ENCODE peak calls at places on chromosomes 12 and 14, in eight cellular contexts. F is NB4, P is Peyer's patch, A is right lobe of liver, Y is fibroblast of mammary gland, C is cardiac muscle cell, I is lung, T is PC-3. R is an unnamed sample.

GRCh38 chr14:92470215-92470614 is 43.4 kb upstream of the RIN3 start:
- DNase-seq in C (no peak), A (no peak), I (no peak), T (peak), P (no peak), Y (peak), F (no peak), R (no peak)

GRCh38 chr12:114445401-114446323 is 39.7 kb upstream of the TBX5 start:
- DNase-seq in Y (no peak), A (no peak), C (no peak), F (no peak), I (no peak), T (no peak), P (no peak), R (no peak)

GRCh38 chr12:123223241-123223668 is 9.7 kb downstream of the MPHOSPH9 start:
- DNase-seq in F (no peak), I (no peak), C (no peak), Y (no peak), A (no peak), T (no peak), P (peak), R (no peak)

GRCh38 chr14:99541677-99542470 is 60.7 kb downstream of the CCNK start:
- DNase-seq in C (no peak), I (no peak), A (no peak), F (peak), Y (no peak), T (peak), P (no peak), R (peak)

GRCh38 chr12:122867701-122868461 is 28.0 kb downstream of the VPS37B start:
- DNase-seq in T (peak), A (peak), P (no peak), C (no peak), F (peak), I (no peak), Y (no peak), R (peak)

GRCh38 chr12:77625441-77625840 is 205.3 kb upstream of the NAV3 start:
- DNase-seq in I (no peak), Y (peak), P (no peak), A (no peak), F (no peak), C (no peak), T (peak), R (no peak)

GRCh38 chr12:107449891-107450290 is 235.7 kb upstream of the PWP1 start:
- DNase-seq in Y (peak), F (no peak), I (no peak), T (peak), P (no peak), A (no peak), C (no peak), R (no peak)

GRCh38 chr12:116880817-116881324 is 370 bp downstream of the HRK start:
- DNase-seq in P (peak), A (no peak), I (no peak), C (peak), Y (peak), F (peak), T (peak), R (peak)

GRCh38 chr14:65769151-65769550 is 356.6 kb downstream of the FUT8 start:
- DNase-seq in I (no peak), A (no peak), Y (peak), F (no peak), T (no peak), P (no peak), C (no peak), R (no peak)

GRCh38 chr14:103576371-103577024 is 13.7 kb downstream of the COA8 start:
- DNase-seq in F (no peak), P (peak), A (peak), Y (peak), C (peak), I (peak), T (peak), R (peak)

GRCh38 chr14:56813143-56813551 is 2.9 kb upstream of the OTX2 start:
- DNase-seq in Y (no peak), C (no peak), F (no peak), T (no peak), P (no peak), A (no peak), I (no peak), R (no peak)

GRCh38 chr12:68162374-68162773 is 2.8 kb upstream of the IFNG start:
- DNase-seq in Y (no peak), P (no peak), T (peak), F (no peak), C (no peak), I (no peak), A (no peak), R (no peak)

GRCh38 chr14:93008381-93008780 is 85.4 kb downstream of the CHGA start:
- DNase-seq in T (peak), Y (peak), C (no peak), A (no peak), I (no peak), P (no peak), F (no peak), R (peak)

GRCh38 chr12:10186299-10186698 is 7.5 kb downstream of the TMEM52B start:
- DNase-seq in C (no peak), P (no peak), T (no peak), I (peak), A (peak), F (peak), Y (no peak), R (no peak)

GRCh38 chr12:7091171-7091570 is 1.1 kb downstream of the C1R start:
- DNase-seq in C (no peak), P (no peak), A (no peak), T (no peak), Y (no peak), I (no peak), F (no peak), R (no peak)

GRCh38 chr12:69688496-69689427 is 10.3 kb downstream of the BEST3 start:
- DNase-seq in P (no peak), C (peak), T (peak), F (peak), A (peak), I (peak), Y (peak), R (peak)

GRCh38 chr14:77041837-77042557 is 13.5 kb upstream of the IRF2BPL start:
- DNase-seq in Y (peak), A (no peak), F (peak), T (peak), P (no peak), C (peak), I (peak), R (no peak)

GRCh38 chr14:76331328-76332011 is 44.5 kb upstream of the ESRRB start:
- DNase-seq in F (no peak), C (no peak), Y (no peak), T (no peak), I (no peak), A (no peak), P (no peak), R (no peak)

GRCh38 chr12:66290716-66291200 is 11.5 kb upstream of the HELB start:
- DNase-seq in F (no peak), T (no peak), A (no peak), I (no peak), P (no peak), C (no peak), Y (no peak), R (no peak)

GRCh38 chr12:122995503-122996187 is 15.2 kb downstream of the ARL6IP4 start:
- DNase-seq in P (no peak), F (no peak), I (no peak), A (peak), T (no peak), C (no peak), Y (peak), R (no peak)

GRCh38 chr14:79103764-79104163 is 933.6 kb downstream of the NRXN3 start:
- DNase-seq in T (no peak), C (no peak), F (no peak), I (no peak), A (no peak), Y (no peak), P (no peak), R (no peak)

GRCh38 chr12:17370621-17371020 is 719.4 kb downstream of the RERGL start:
- DNase-seq in Y (no peak), T (no peak), F (no peak), I (no peak), A (no peak), P (no peak), C (no peak), R (no peak)

GRCh38 chr12:124130717-124131670 is 158.0 kb downstream of the ZNF664 start:
- DNase-seq in T (no peak), C (no peak), P (no peak), I (no peak), F (no peak), A (peak), Y (no peak), R (no peak)

GRCh38 chr14:62062645-62063044 is 300.4 kb downstream of the SNAPC1 start:
- DNase-seq in F (no peak), C (no peak), Y (no peak), P (no peak), I (no peak), A (no peak), T (no peak), R (no peak)

GRCh38 chr12:4099276-4099675 is 174.3 kb upstream of the CCND2 start:
- DNase-seq in T (no peak), P (no peak), F (no peak), A (no peak), C (no peak), I (no peak), Y (no peak), R (no peak)

GRCh38 chr12:2513141-2514037 is 281.4 kb upstream of the FKBP4 start:
- DNase-seq in A (no peak), Y (no peak), P (no peak), I (no peak), F (no peak), C (no peak), T (no peak), R (no peak)

GRCh38 chr14:29925736-29926135 is 1.9 kb downstream of the PRKD1 start:
- DNase-seq in C (no peak), P (no peak), I (no peak), T (no peak), F (no peak), Y (peak), A (no peak), R (no peak)

GRCh38 chr14:91396959-91397815 is 20.4 kb downstream of the CCDC88C start:
- DNase-seq in I (peak), C (no peak), F (peak), Y (no peak), A (no peak), P (peak), T (no peak), R (no peak)

GRCh38 chr12:123526542-123527080 is 6.9 kb downstream of the RILPL1 start:
- DNase-seq in T (no peak), I (no peak), Y (no peak), P (no peak), A (no peak), F (no peak), C (no peak), R (no peak)

GRCh38 chr12:122144885-122145284 is 29.1 kb downstream of the IL31 start:
- DNase-seq in F (no peak), A (no peak), P (no peak), I (no peak), Y (no peak), T (no peak), C (no peak), R (no peak)

GRCh38 chr14:76754586-76754985 is 6.7 kb upstream of the VASH1 start:
- DNase-seq in C (no peak), I (no peak), T (no peak), P (no peak), F (no peak), A (no peak), Y (no peak), R (no peak)

GRCh38 chr14:50084666-50085065 is 31.7 kb downstream of the VCPKMT start:
- DNase-seq in F (no peak), P (no peak), Y (no peak), I (no peak), T (no peak), C (no peak), A (no peak), R (no peak)

GRCh38 chr14:68416156-68416555 is 376.7 kb downstream of the ZFP36L1 start:
- DNase-seq in I (no peak), T (no peak), A (no peak), C (no peak), F (no peak), Y (no peak), P (no peak), R (no peak)

GRCh38 chr14:31505411-31505810 is 17.6 kb upstream of the GPR33 start:
- DNase-seq in F (no peak), C (no peak), Y (peak), P (no peak), A (no peak), I (no peak), T (no peak), R (no peak)

GRCh38 chr12:112908548-112908947 is 1.8 kb downstream of the OAS1 start:
- DNase-seq in F (no peak), C (no peak), I (no peak), T (no peak), P (no peak), Y (no peak), A (no peak), R (no peak)
- H3K4me3 ChIP-seq in F (no peak), C (no peak), I (peak), T (no peak), P (no peak), Y (no peak), A (no peak), R (no peak)

DNA sequence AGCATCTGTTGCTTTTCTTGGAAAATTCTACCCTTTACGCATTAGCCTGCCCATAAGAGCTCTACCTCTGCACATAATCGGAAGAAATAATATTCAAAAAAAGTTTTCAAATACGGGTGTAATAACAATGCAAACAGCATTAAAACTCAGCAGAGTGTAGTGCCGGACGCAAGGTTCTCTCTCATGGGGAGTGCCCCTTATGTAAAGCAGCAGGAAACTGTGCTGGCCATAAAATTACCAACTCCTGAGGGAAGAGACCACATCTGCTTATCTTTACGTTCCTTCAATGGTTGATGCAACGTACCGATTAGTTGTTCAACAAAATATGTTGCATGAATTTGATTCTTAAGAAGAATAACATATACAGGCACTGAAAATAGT is 118.7 kb upstream of the TMCC3 start:
- DNase-seq in A (no peak), Y (no peak), P (peak), I (no peak), T (no peak), F (peak), C (no peak), R (no peak)
- H3K4me3 ChIP-seq in A (no peak), Y (no peak), P (no peak), I (no peak), T (no peak), F (peak), C (no peak), R (no peak)

GRCh38 chr12:11825278-11825677 is 175.8 kb downstream of the ETV6 start:
- DNase-seq in C (no peak), P (no peak), F (no peak), Y (no peak), A (no peak), I (no peak), T (no peak), R (no peak)

GRCh38 chr12:11826607-11827006 is 177.1 kb downstream of the ETV6 start:
- DNase-seq in Y (no peak), A (no peak), I (no peak), C (no peak), P (no peak), F (no peak), T (no peak), R (no peak)

GRCh38 chr12:11824736-11825135 is 175.3 kb downstream of the ETV6 start:
- DNase-seq in I (no peak), P (no peak), T (no peak), Y (no peak), F (no peak), C (no peak), A (no peak), R (no peak)

GRCh38 chr12:11829764-11830194 is 180.3 kb downstream of the ETV6 start:
- DNase-seq in P (no peak), C (peak), Y (no peak), I (no peak), T (no peak), A (no peak), F (no peak), R (no peak)

GRCh38 chr12:11827096-11827841 is 177.8 kb downstream of the ETV6 start:
- DNase-seq in P (no peak), T (no peak), F (no peak), A (no peak), Y (peak), I (no peak), C (peak), R (no peak)
- H3K4me3 ChIP-seq in P (no peak), T (no peak), F (no peak), A (no peak), Y (no peak), I (no peak), C (no peak), R (no peak)

GRCh38 chr14:94615254-94615653 is 3.1 kb downstream of the SERPINA3 start:
- DNase-seq in F (no peak), P (no peak), T (no peak), C (no peak), Y (no peak), A (no peak), I (no peak), R (no peak)
- H3K4me3 ChIP-seq in F (no peak), P (no peak), T (no peak), C (no peak), Y (no peak), A (peak), I (no peak), R (no peak)

GRCh38 chr12:12686472-12686871 is 9.5 kb downstream of the GPR19 start:
- DNase-seq in C (no peak), P (no peak), A (no peak), F (no peak), T (no peak), I (no peak), Y (peak), R (no peak)

GRCh38 chr12:12683298-12683697 is 12.7 kb downstream of the GPR19 start:
- DNase-seq in P (no peak), A (no peak), T (no peak), I (no peak), C (no peak), F (no peak), Y (no peak), R (no peak)

GRCh38 chr12:12685305-12685704 is 10.7 kb downstream of the GPR19 start:
- DNase-seq in T (no peak), F (no peak), A (no peak), P (no peak), I (no peak), Y (no peak), C (no peak), R (no peak)

GRCh38 chr12:12683725-12684124 is 12.3 kb downstream of the GPR19 start:
- DNase-seq in Y (no peak), I (no peak), T (no peak), A (no peak), C (no peak), F (no peak), P (no peak), R (no peak)

DNA sequence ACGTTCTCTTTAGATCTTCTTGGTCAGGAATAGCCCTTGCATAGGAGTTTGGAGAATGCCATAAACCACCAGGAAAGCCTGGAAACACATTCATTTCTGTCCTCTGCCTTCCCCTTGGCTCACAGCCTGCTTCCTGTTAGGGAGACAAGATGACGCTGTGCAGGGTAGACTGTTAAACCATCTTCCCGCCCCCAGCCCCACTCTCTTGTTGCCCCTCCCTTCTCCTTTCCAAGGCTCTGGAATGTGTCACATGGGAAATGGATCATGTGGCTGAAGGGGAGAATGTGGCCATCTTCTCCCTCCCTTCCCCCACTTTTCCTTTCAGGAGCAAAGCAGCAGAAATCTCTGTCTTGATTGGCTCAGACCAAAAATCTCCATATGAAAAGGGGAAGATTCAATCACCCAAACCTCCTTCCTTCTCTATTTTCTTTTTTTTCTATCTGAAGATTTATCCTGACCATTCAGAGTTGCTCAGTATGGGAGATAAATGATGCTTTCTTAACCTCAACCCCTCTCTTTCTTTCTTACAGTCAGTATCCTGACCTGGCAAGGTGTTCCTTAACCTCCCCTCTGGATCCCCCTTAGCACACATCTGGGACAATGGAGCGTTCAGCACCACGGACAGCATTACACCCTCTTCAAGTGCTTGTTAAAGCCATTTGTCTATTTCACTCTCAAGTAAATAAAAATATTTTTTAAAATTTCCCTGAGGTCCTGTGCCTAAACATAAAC is 11.4 kb downstream of the GPR19 start:
- DNase-seq in C (peak), F (peak), Y (peak), T (peak), P (no peak), I (no peak), A (no peak), R (peak)
- H3K4me3 ChIP-seq in C (peak), F (no peak), Y (no peak), T (no peak), P (no peak), I (no peak), A (no peak), R (peak)

DNA sequence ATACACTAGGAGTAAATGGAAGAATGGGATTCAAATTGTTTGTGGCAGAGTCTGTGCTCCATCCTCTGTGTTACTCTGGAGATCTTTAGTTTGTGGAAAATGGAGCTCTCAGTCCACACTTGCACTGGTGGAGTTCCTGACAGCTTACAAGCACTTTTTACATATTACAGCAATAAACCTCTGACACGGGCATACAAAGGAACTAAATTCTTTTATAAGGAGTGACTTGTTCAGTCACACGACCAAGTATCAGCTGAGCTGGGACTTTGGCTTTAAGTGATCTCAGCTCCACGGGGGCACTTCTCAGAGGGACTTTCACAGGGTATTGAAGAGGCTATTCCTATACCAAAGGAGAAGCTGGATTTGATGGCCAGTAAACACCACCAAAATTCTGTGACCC is 417.4 kb downstream of the LRIG3 start:
- DNase-seq in I (no peak), F (no peak), T (no peak), C (no peak), A (no peak), Y (no peak), P (no peak), R (no peak)
- H3K4me3 ChIP-seq in I (no peak), F (no peak), T (no peak), C (no peak), A (no peak), Y (no peak), P (no peak), R (no peak)

GRCh38 chr12:52816189-52816588 is 2.3 kb upstream of the KRT4 start:
- DNase-seq in Y (no peak), I (no peak), T (no peak), A (no peak), P (no peak), C (no peak), F (no peak), R (no peak)

GRCh38 chr12:52819021-52819420 is 5.1 kb upstream of the KRT4 start:
- DNase-seq in C (no peak), T (no peak), F (no peak), A (no peak), I (no peak), P (no peak), Y (no peak), R (no peak)

GRCh38 chr12:52817003-52817698 is 3.2 kb upstream of the KRT4 start:
- DNase-seq in Y (no peak), F (no peak), P (no peak), A (no peak), I (no peak), T (no peak), C (no peak), R (no peak)

GRCh38 chr12:52818376-52818775 is 4.5 kb upstream of the KRT4 start:
- DNase-seq in I (no peak), C (no peak), P (no peak), F (no peak), T (no peak), Y (no peak), A (no peak), R (no peak)

GRCh38 chr12:52817699-52818238 is 3.9 kb upstream of the KRT4 start:
- DNase-seq in P (no peak), A (no peak), Y (no peak), F (no peak), I (no peak), C (no peak), T (no peak), R (no peak)
- H3K4me3 ChIP-seq in P (no peak), A (no peak), Y (no peak), F (no peak), I (no peak), C (no peak), T (no peak), R (no peak)

R was measured in BE2C.